ENCODE peak calls at places on chromosomes 4 and X, in seven cellular contexts. Q is GM12865; V is uterus; D is endodermal cell; R is CD8-positive, alpha-beta T cell; L is left ventricle myocardium inferior; Z is cardiac fibroblast. W is an unnamed sample.

GRCh38 chr4:176043838-176044588 is 21.6 kb upstream of the WDR17 start:
- DNase-seq in Q (no peak), V (no peak), D (no peak), R (no peak), L (no peak), Z (no peak), W (no peak)

GRCh38 chrX:85988353-85988752 is 59.0 kb downstream of the CHM start:
- DNase-seq in Q (no peak), V (no peak), D (no peak), R (no peak), L (no peak), Z (no peak), W (no peak)

GRCh38 chr4:64385177-64385549 is 24.1 kb downstream of the TECRL start:
- DNase-seq in Q (no peak), V (no peak), D (no peak), R (no peak), L (peak), Z (no peak), W (no peak)

GRCh38 chrX:22186165-22186564 is 86.5 kb upstream of the CBLL2 start:
- DNase-seq in Q (no peak), V (no peak), D (no peak), R (no peak), L (no peak), Z (no peak), W (no peak)

GRCh38 chr4:3192188-3192587 is 56.8 kb upstream of the MSANTD1 start:
- DNase-seq in Q (peak), V (no peak), D (peak), R (no peak), L (no peak), Z (no peak), W (no peak)

GRCh38 chrX:69024287-69024686 is 141.0 kb downstream of the PJA1 start:
- DNase-seq in Q (no peak), V (no peak), D (peak), R (no peak), L (no peak), Z (no peak), W (no peak)

GRCh38 chr4:159778298-159778697 is 675.4 kb downstream of the RAPGEF2 start:
- DNase-seq in Q (no peak), V (no peak), D (no peak), R (no peak), L (no peak), Z (no peak), W (no peak)

GRCh38 chr4:56959064-56959463 is 18.3 kb downstream of the NOA1 start:
- DNase-seq in Q (no peak), V (no peak), D (no peak), R (no peak), L (no peak), Z (no peak), W (no peak)

GRCh38 chr4:15778742-15779231 is 659 bp downstream of the CD38 start:
- DNase-seq in Q (peak), V (no peak), D (no peak), R (peak), L (peak), Z (no peak), W (peak)

GRCh38 chr4:37798616-37799015 is 27.9 kb upstream of the PGM2 start:
- DNase-seq in Q (no peak), V (no peak), D (no peak), R (no peak), L (no peak), Z (no peak), W (no peak)

GRCh38 chrX:118271770-118272169 is 74.1 kb upstream of the WDR44 start:
- DNase-seq in Q (no peak), V (no peak), D (no peak), R (no peak), L (no peak), Z (peak), W (no peak)

GRCh38 chrX:114127411-114128025 is 456.4 kb upstream of the HTR2C start:
- DNase-seq in Q (no peak), V (no peak), D (peak), R (no peak), L (no peak), Z (no peak), W (no peak)

GRCh38 chr4:17468638-17469221 is 43.2 kb downstream of the QDPR start:
- DNase-seq in Q (peak), V (peak), D (peak), R (no peak), L (peak), Z (peak), W (peak)

DNA sequence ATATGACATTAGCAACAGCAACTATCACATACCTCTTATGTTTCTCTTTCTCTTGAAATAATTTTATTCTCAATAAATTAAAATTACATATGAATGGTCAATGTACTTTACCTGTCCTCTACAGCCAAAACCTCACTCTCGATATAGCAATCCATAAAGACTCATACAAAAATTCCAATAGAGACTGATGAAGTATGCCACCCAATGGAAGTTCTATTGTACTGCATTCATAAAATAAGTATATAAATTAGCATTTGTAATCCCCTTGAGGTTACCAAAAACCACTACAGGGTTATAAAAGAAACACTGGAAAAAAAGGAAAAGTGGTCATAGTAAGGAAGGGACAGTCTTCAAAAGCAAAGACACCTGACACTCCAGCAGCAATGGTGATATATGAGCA is 32.8 kb downstream of the CLDN2 start:
- DNase-seq in Q (no peak), V (no peak), D (no peak), R (no peak), L (no peak), Z (peak), W (no peak)
- TF ChIP-seq CTCF in Q (no peak), V (peak), D (peak), R (no peak), L (peak), Z (peak), W (peak)

GRCh38 chrX:131609480-131609879 is 65.6 kb downstream of the OR13H1 start:
- DNase-seq in Q (no peak), V (no peak), D (peak), R (no peak), L (no peak), Z (no peak), W (no peak)
- TF ChIP-seq CTCF in Q (no peak), V (no peak), D (peak), R (no peak), L (no peak), Z (no peak), W (no peak)

DNA sequence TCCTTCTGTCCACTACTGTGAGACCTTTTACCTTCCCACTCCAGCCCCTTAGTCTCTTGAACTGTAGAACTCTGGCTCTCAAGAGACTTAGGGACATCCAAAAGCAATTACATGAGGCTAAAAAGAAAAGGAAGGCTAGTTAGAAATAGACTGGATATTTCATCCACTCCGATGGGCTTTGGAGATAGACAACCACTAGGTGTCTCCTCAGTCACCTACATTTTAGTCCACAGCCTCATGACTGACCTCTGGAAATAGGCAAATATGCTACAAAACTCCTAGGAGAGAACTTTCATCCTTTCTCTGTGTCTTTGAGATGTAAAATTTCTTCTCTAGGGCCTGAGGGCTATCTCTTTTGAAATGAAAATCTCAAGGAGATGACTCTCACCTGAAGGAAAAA is 45.1 kb upstream of the LAMP2 start:
- DNase-seq in Q (peak), V (no peak), D (peak), R (no peak), L (no peak), Z (peak), W (peak)
- TF ChIP-seq CTCF in Q (peak), V (no peak), D (peak), R (no peak), L (peak), Z (peak), W (peak)

GRCh38 chr4:52376107-52376704 is 282.9 kb downstream of the USP46 start:
- DNase-seq in Q (peak), V (peak), D (no peak), R (no peak), L (no peak), Z (peak), W (peak)
- TF ChIP-seq CTCF in Q (peak), V (peak), D (peak), R (peak), L (peak), Z (peak), W (peak)

GRCh38 chr4:25926473-25926872 is 12.5 kb downstream of the SMIM20 start:
- DNase-seq in Q (no peak), V (no peak), D (no peak), R (no peak), L (no peak), Z (no peak), W (no peak)

GRCh38 chr4:25927361-25928040 is 13.5 kb downstream of the SMIM20 start:
- DNase-seq in Q (no peak), V (no peak), D (no peak), R (no peak), L (no peak), Z (no peak), W (no peak)

GRCh38 chr4:25930722-25931354 is 16.8 kb downstream of the SMIM20 start:
- DNase-seq in Q (no peak), V (no peak), D (no peak), R (no peak), L (no peak), Z (no peak), W (no peak)

GRCh38 chr4:25928320-25928955 is 14.4 kb downstream of the SMIM20 start:
- DNase-seq in Q (no peak), V (no peak), D (no peak), R (no peak), L (no peak), Z (no peak), W (no peak)

GRCh38 chr4:25928956-25929336 is 14.9 kb downstream of the SMIM20 start:
- DNase-seq in Q (no peak), V (no peak), D (no peak), R (no peak), L (no peak), Z (peak), W (no peak)
- TF ChIP-seq CTCF in Q (no peak), V (no peak), D (no peak), R (no peak), L (no peak), Z (no peak), W (no peak)

GRCh38 chrX:107541244-107541643 is 87.1 kb upstream of the PRPS1 start:
- DNase-seq in Q (peak), V (no peak), D (no peak), R (no peak), L (no peak), Z (peak), W (no peak)

GRCh38 chrX:107547621-107548020 is 80.7 kb upstream of the PRPS1 start:
- DNase-seq in Q (no peak), V (no peak), D (no peak), R (no peak), L (peak), Z (no peak), W (no peak)

GRCh38 chrX:107537815-107538214 is 88.4 kb downstream of the FRMPD3 start:
- DNase-seq in Q (peak), V (no peak), D (peak), R (no peak), L (no peak), Z (peak), W (peak)

DNA sequence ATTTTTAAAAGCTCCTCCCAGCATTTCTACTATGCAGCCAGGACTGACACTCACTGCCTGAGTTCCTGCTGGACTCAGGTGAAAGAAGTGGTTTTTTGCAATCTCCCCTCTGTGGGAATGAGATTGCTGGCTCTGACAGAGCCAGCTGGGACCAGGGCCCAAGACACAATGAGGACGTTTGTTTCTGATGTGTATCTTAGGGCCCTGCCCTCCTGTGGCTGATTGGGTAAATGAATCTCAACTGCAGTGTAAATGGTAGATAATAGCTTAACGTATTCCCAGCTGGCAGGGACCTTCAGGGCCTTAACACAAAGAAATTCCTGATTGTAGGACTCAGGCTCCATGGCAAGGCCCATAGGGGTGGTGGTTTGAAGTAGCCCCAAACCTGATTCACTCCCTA is 85.8 kb upstream of the PRPS1 start:
- DNase-seq in Q (peak), V (no peak), D (peak), R (no peak), L (no peak), Z (peak), W (peak)
- TF ChIP-seq CTCF in Q (peak), V (no peak), D (peak), R (no peak), L (no peak), Z (peak), W (no peak)

DNA sequence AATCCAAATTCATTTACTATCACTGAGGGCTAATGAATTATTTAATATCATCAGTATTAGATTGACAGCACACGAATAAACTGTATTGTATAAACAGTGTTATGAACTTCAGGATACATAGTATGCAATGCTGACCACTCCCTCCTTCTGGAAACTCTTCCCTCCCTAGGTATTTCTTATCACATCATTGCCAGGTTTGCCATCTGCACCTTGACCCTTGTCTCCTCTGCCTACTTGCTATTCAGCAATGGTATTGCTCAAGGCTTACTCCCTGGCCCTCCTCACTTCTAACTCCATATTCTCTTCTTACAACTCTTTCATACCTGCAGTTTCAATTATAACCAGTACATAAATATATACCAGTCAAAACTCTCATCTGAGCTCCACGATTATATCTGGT is 38.9 kb downstream of the ATP8A1 start:
- DNase-seq in Q (no peak), V (no peak), D (no peak), R (no peak), L (no peak), Z (no peak), W (no peak)
- TF ChIP-seq CTCF in Q (no peak), V (no peak), D (no peak), R (no peak), L (no peak), Z (no peak), W (no peak)